ENCODE peak calls at places on chromosomes 11 and 22, in nine cellular contexts. One of them, this sample, is unnamed.

GRCh38 chr22:40853330-40853729 is 3.1 kb downstream of the ST13 start:
- DNase-seq in GM12878: no peak
- DNase-seq in HepG2: no peak
- DNase-seq in H1: no peak
- DNase-seq in transverse colon: no peak
- DNase-seq in A549: no peak
- DNase-seq in ovary: no peak
- DNase-seq in tibial nerve: no peak
- DNase-seq in sigmoid colon: no peak
- DNase-seq in this sample: no peak

GRCh38 chr11:35030716-35031213 is 108.2 kb upstream of the CD44 start:
- DNase-seq in ovary: no peak
- DNase-seq in transverse colon: peak; percentile 25
- DNase-seq in A549: peak; percentile 77
- DNase-seq in HepG2: no peak
- DNase-seq in tibial nerve: peak; percentile 45
- DNase-seq in GM12878: no peak
- DNase-seq in sigmoid colon: peak; percentile 69
- DNase-seq in H1: no peak
- DNase-seq in this sample: no peak

GRCh38 chr11:6737872-6738466 is 33.8 kb downstream of the OR2AG2 start:
- DNase-seq in HepG2: peak; percentile 41
- DNase-seq in transverse colon: peak; percentile 40
- DNase-seq in tibial nerve: peak; percentile 43
- DNase-seq in sigmoid colon: no peak
- DNase-seq in H1: no peak
- DNase-seq in A549: peak; percentile 36
- DNase-seq in GM12878: no peak
- DNase-seq in ovary: no peak
- DNase-seq in this sample: peak; percentile 65

GRCh38 chr22:20741634-20742581 is 32.0 kb upstream of the SERPIND1 start:
- DNase-seq in transverse colon: peak; percentile 22
- DNase-seq in GM12878: no peak
- DNase-seq in H1: no peak
- DNase-seq in HepG2: peak; percentile 44
- DNase-seq in ovary: no peak
- DNase-seq in tibial nerve: peak; percentile 29
- DNase-seq in A549: peak; percentile 32
- DNase-seq in sigmoid colon: no peak
- DNase-seq in this sample: no peak

GRCh38 chr11:121643530-121644512 is 191.1 kb upstream of the SORL1-AS1 start:
- DNase-seq in ovary: no peak
- DNase-seq in H1: no peak
- DNase-seq in sigmoid colon: no peak
- DNase-seq in tibial nerve: no peak
- DNase-seq in A549: no peak
- DNase-seq in HepG2: no peak
- DNase-seq in transverse colon: no peak
- DNase-seq in GM12878: no peak
- DNase-seq in this sample: no peak

GRCh38 chr11:11605181-11605580 is 16.6 kb downstream of the GALNT18 start:
- DNase-seq in H1: no peak
- DNase-seq in A549: no peak
- DNase-seq in HepG2: no peak
- DNase-seq in tibial nerve: no peak
- DNase-seq in ovary: no peak
- DNase-seq in sigmoid colon: no peak
- DNase-seq in GM12878: no peak
- DNase-seq in transverse colon: no peak
- DNase-seq in this sample: no peak

GRCh38 chr22:42343551-42344081 is 73.2 kb upstream of the TCF20 start:
- DNase-seq in sigmoid colon: no peak
- DNase-seq in HepG2: no peak
- DNase-seq in ovary: peak; percentile 61
- DNase-seq in tibial nerve: no peak
- DNase-seq in transverse colon: no peak
- DNase-seq in GM12878: no peak
- DNase-seq in A549: no peak
- DNase-seq in H1: no peak
- DNase-seq in this sample: no peak

GRCh38 chr11:1407668-1408067 is 17.9 kb downstream of the BRSK2 start:
- DNase-seq in sigmoid colon: no peak
- DNase-seq in H1: no peak
- DNase-seq in HepG2: no peak
- DNase-seq in tibial nerve: no peak
- DNase-seq in GM12878: no peak
- DNase-seq in transverse colon: no peak
- DNase-seq in ovary: no peak
- DNase-seq in A549: no peak
- DNase-seq in this sample: no peak

GRCh38 chr11:36300651-36301050 is 4.6 kb downstream of the PRR5L start:
- DNase-seq in GM12878: no peak
- DNase-seq in A549: no peak
- DNase-seq in sigmoid colon: peak; percentile 70
- DNase-seq in tibial nerve: peak; percentile 26
- DNase-seq in transverse colon: peak; percentile 85
- DNase-seq in H1: no peak
- DNase-seq in ovary: peak; percentile 53
- DNase-seq in HepG2: no peak
- DNase-seq in this sample: peak; percentile 91

GRCh38 chr22:43263645-43264514 is 76.9 kb upstream of the TTLL12 start:
- DNase-seq in GM12878: peak; percentile 85
- DNase-seq in ovary: peak; percentile 87
- DNase-seq in A549: no peak
- DNase-seq in H1: no peak
- DNase-seq in HepG2: peak; percentile 64
- DNase-seq in sigmoid colon: no peak
- DNase-seq in transverse colon: peak; percentile 69
- DNase-seq in tibial nerve: no peak
- DNase-seq in this sample: peak; percentile 74

GRCh38 chr11:29093416-29093815 is 923.4 kb downstream of the KCNA4 start:
- DNase-seq in transverse colon: no peak
- DNase-seq in HepG2: peak; percentile 2
- DNase-seq in sigmoid colon: no peak
- DNase-seq in H1: no peak
- DNase-seq in ovary: no peak
- DNase-seq in tibial nerve: no peak
- DNase-seq in GM12878: no peak
- DNase-seq in A549: peak; percentile 33
- DNase-seq in this sample: no peak
- TF ChIP-seq EP300 in transverse colon: no peak
- TF ChIP-seq EP300 in HepG2: no peak
- TF ChIP-seq EP300 in sigmoid colon: no peak
- TF ChIP-seq EP300 in H1: no peak
- TF ChIP-seq EP300 in ovary: no peak
- TF ChIP-seq EP300 in tibial nerve: no peak
- TF ChIP-seq EP300 in GM12878: no peak
- TF ChIP-seq EP300 in A549: peak; percentile 74
- TF ChIP-seq EP300 in this sample: no peak

GRCh38 chr22:27879923-27880322 is 39.1 kb downstream of the PITPNB start:
- DNase-seq in A549: peak; percentile 47
- DNase-seq in ovary: no peak
- DNase-seq in H1: no peak
- DNase-seq in tibial nerve: no peak
- DNase-seq in transverse colon: no peak
- DNase-seq in HepG2: peak; percentile 56
- DNase-seq in GM12878: no peak
- DNase-seq in sigmoid colon: no peak
- DNase-seq in this sample: no peak
- TF ChIP-seq EP300 in A549: no peak
- TF ChIP-seq EP300 in ovary: no peak
- TF ChIP-seq EP300 in H1: no peak
- TF ChIP-seq EP300 in tibial nerve: no peak
- TF ChIP-seq EP300 in transverse colon: no peak
- TF ChIP-seq EP300 in HepG2: no peak
- TF ChIP-seq EP300 in GM12878: no peak
- TF ChIP-seq EP300 in sigmoid colon: no peak
- TF ChIP-seq EP300 in this sample: no peak

GRCh38 chr22:45688606-45689080 is 17.0 kb downstream of the ATXN10 start:
- DNase-seq in GM12878: no peak
- DNase-seq in H1: no peak
- DNase-seq in ovary: no peak
- DNase-seq in HepG2: no peak
- DNase-seq in tibial nerve: no peak
- DNase-seq in transverse colon: no peak
- DNase-seq in A549: peak; percentile 37
- DNase-seq in sigmoid colon: no peak
- DNase-seq in this sample: no peak
- TF ChIP-seq EP300 in GM12878: no peak
- TF ChIP-seq EP300 in H1: no peak
- TF ChIP-seq EP300 in ovary: no peak
- TF ChIP-seq EP300 in HepG2: no peak
- TF ChIP-seq EP300 in tibial nerve: no peak
- TF ChIP-seq EP300 in transverse colon: no peak
- TF ChIP-seq EP300 in A549: peak; percentile 95
- TF ChIP-seq EP300 in sigmoid colon: no peak
- TF ChIP-seq EP300 in this sample: no peak

GRCh38 chr11:123461164-123461563 is 31.1 kb downstream of the GRAMD1B start:
- DNase-seq in H1: no peak
- DNase-seq in sigmoid colon: peak; percentile 70
- DNase-seq in transverse colon: no peak
- DNase-seq in tibial nerve: peak; percentile 17
- DNase-seq in HepG2: no peak
- DNase-seq in A549: no peak
- DNase-seq in GM12878: no peak
- DNase-seq in ovary: no peak
- DNase-seq in this sample: no peak
- TF ChIP-seq EP300 in H1: no peak
- TF ChIP-seq EP300 in sigmoid colon: no peak
- TF ChIP-seq EP300 in transverse colon: no peak
- TF ChIP-seq EP300 in tibial nerve: no peak
- TF ChIP-seq EP300 in HepG2: no peak
- TF ChIP-seq EP300 in A549: no peak
- TF ChIP-seq EP300 in GM12878: no peak
- TF ChIP-seq EP300 in ovary: no peak
- TF ChIP-seq EP300 in this sample: no peak

GRCh38 chr11:118625976-118626375 is 18.6 kb downstream of the PHLDB1 start:
- DNase-seq in H1: no peak
- DNase-seq in transverse colon: no peak
- DNase-seq in ovary: no peak
- DNase-seq in HepG2: no peak
- DNase-seq in GM12878: no peak
- DNase-seq in tibial nerve: no peak
- DNase-seq in sigmoid colon: no peak
- DNase-seq in A549: no peak
- DNase-seq in this sample: no peak
- TF ChIP-seq EP300 in H1: no peak
- TF ChIP-seq EP300 in transverse colon: no peak
- TF ChIP-seq EP300 in ovary: no peak
- TF ChIP-seq EP300 in HepG2: no peak
- TF ChIP-seq EP300 in GM12878: no peak
- TF ChIP-seq EP300 in tibial nerve: no peak
- TF ChIP-seq EP300 in sigmoid colon: no peak
- TF ChIP-seq EP300 in A549: no peak
- TF ChIP-seq EP300 in this sample: no peak

GRCh38 chr22:38350444-38351359 is 33.5 kb upstream of the CSNK1E start:
- DNase-seq in sigmoid colon: peak; percentile 40
- DNase-seq in GM12878: no peak
- DNase-seq in ovary: peak; percentile 22
- DNase-seq in HepG2: no peak
- DNase-seq in H1: no peak
- DNase-seq in A549: no peak
- DNase-seq in transverse colon: no peak
- DNase-seq in tibial nerve: no peak
- DNase-seq in this sample: peak; percentile 17

GRCh38 chr22:38353701-38354100 is 36.5 kb upstream of the CSNK1E start:
- DNase-seq in tibial nerve: no peak
- DNase-seq in GM12878: no peak
- DNase-seq in ovary: no peak
- DNase-seq in HepG2: no peak
- DNase-seq in H1: no peak
- DNase-seq in sigmoid colon: peak; percentile 64
- DNase-seq in A549: no peak
- DNase-seq in transverse colon: no peak
- DNase-seq in this sample: no peak

GRCh38 chr22:38355275-38355674 is 38.0 kb upstream of the CSNK1E start:
- DNase-seq in H1: no peak
- DNase-seq in tibial nerve: no peak
- DNase-seq in transverse colon: no peak
- DNase-seq in A549: no peak
- DNase-seq in HepG2: no peak
- DNase-seq in ovary: peak; percentile 19
- DNase-seq in GM12878: no peak
- DNase-seq in sigmoid colon: peak; percentile 32
- DNase-seq in this sample: peak; percentile 21

GRCh38 chr22:38352436-38352835 is 35.2 kb upstream of the CSNK1E start:
- DNase-seq in HepG2: no peak
- DNase-seq in H1: no peak
- DNase-seq in sigmoid colon: peak; percentile 40
- DNase-seq in A549: no peak
- DNase-seq in ovary: peak; percentile 23
- DNase-seq in transverse colon: no peak
- DNase-seq in tibial nerve: no peak
- DNase-seq in GM12878: no peak
- DNase-seq in this sample: peak; percentile 11

GRCh38 chr22:38353142-38353629 is 36.0 kb upstream of the CSNK1E start:
- DNase-seq in transverse colon: peak; percentile 77
- DNase-seq in ovary: peak; percentile 85
- DNase-seq in A549: peak; percentile 56
- DNase-seq in HepG2: no peak
- DNase-seq in H1: peak; percentile 38
- DNase-seq in tibial nerve: peak; percentile 48
- DNase-seq in GM12878: no peak
- DNase-seq in sigmoid colon: peak; percentile 80
- DNase-seq in this sample: peak; percentile 85
- TF ChIP-seq EP300 in transverse colon: no peak
- TF ChIP-seq EP300 in ovary: no peak
- TF ChIP-seq EP300 in A549: no peak
- TF ChIP-seq EP300 in HepG2: no peak
- TF ChIP-seq EP300 in H1: no peak
- TF ChIP-seq EP300 in tibial nerve: no peak
- TF ChIP-seq EP300 in GM12878: no peak
- TF ChIP-seq EP300 in sigmoid colon: no peak
- TF ChIP-seq EP300 in this sample: no peak

GRCh38 chr11:128886401-128887119 is 4.6 kb upstream of the KCNJ5 start:
- DNase-seq in tibial nerve: no peak
- DNase-seq in transverse colon: peak; percentile 27
- DNase-seq in ovary: no peak
- DNase-seq in GM12878: no peak
- DNase-seq in HepG2: no peak
- DNase-seq in A549: no peak
- DNase-seq in sigmoid colon: no peak
- DNase-seq in H1: no peak
- DNase-seq in this sample: peak; percentile 71
- TF ChIP-seq EP300 in tibial nerve: no peak
- TF ChIP-seq EP300 in transverse colon: no peak
- TF ChIP-seq EP300 in ovary: no peak
- TF ChIP-seq EP300 in GM12878: no peak
- TF ChIP-seq EP300 in HepG2: no peak
- TF ChIP-seq EP300 in A549: no peak
- TF ChIP-seq EP300 in sigmoid colon: no peak
- TF ChIP-seq EP300 in H1: no peak
- TF ChIP-seq EP300 in this sample: no peak

DNA sequence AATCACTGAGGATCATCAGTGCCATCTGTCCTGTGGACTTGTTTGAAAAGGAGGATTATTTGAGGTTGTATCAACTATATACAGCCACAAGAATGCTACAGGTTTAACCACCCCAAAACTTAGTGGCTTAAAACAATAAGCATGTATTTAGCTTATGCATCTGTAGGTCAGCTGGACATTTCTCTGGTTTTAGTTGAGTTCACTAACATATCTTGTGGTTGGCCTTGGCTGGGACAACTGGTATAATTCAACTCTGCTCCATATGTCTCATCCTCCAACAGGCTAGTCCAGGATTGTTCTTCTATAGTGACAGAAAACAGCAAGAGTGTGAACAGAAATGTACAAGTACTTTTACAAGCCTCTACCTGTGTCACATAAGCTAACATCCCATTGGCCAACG is 49.9 kb upstream of the SOX6 start:
- DNase-seq in A549: no peak
- DNase-seq in ovary: no peak
- DNase-seq in HepG2: no peak
- DNase-seq in transverse colon: no peak
- DNase-seq in GM12878: no peak
- DNase-seq in sigmoid colon: no peak
- DNase-seq in H1: no peak
- DNase-seq in tibial nerve: no peak
- DNase-seq in this sample: no peak
- TF ChIP-seq EP300 in A549: no peak
- TF ChIP-seq EP300 in ovary: no peak
- TF ChIP-seq EP300 in HepG2: no peak
- TF ChIP-seq EP300 in transverse colon: no peak
- TF ChIP-seq EP300 in GM12878: no peak
- TF ChIP-seq EP300 in sigmoid colon: no peak
- TF ChIP-seq EP300 in H1: no peak
- TF ChIP-seq EP300 in tibial nerve: no peak
- TF ChIP-seq EP300 in this sample: no peak

This sample was measured in stomach.